ENCODE peak calls at places on chromosomes 3 and 15, in six cellular contexts. E, I, D, W, S and X are unnamed samples.

GRCh38 chr3:8658326-8659212 is 14.0 kb upstream of the SSUH2 start:
- DNase-seq in D (no peak), E (peak), I (peak), S (no peak), W (peak), X (no peak)

GRCh38 chr15:60315878-60316277 is 81.9 kb downstream of the ANXA2 start:
- DNase-seq in I (no peak), D (no peak), E (no peak), S (no peak), W (no peak), X (no peak)

GRCh38 chr15:45168751-45169551 is 18.8 kb downstream of the SHF start:
- DNase-seq in D (no peak), I (no peak), S (no peak), W (no peak), E (no peak), X (no peak)

GRCh38 chr3:27859821-27860220 is 137.7 kb upstream of the EOMES start:
- DNase-seq in I (no peak), D (no peak), E (no peak), S (no peak), W (no peak), X (no peak)

GRCh38 chr3:177468331-177468730 is 271.0 kb upstream of the TBL1XR1 start:
- DNase-seq in D (peak), I (no peak), W (no peak), S (no peak), E (peak), X (peak)

GRCh38 chr3:100265016-100265415 is 4.2 kb downstream of the TBC1D23 start:
- DNase-seq in D (no peak), W (peak), E (no peak), I (no peak), S (no peak), X (no peak)

GRCh38 chr3:158127250-158128219 is 17.6 kb downstream of the RSRC1 start:
- DNase-seq in S (no peak), I (no peak), E (peak), W (peak), D (no peak), X (peak)

GRCh38 chr15:82231842-82232241 is 30.7 kb downstream of the EFL1 start:
- DNase-seq in E (no peak), D (no peak), I (no peak), W (no peak), S (no peak), X (no peak)

GRCh38 chr15:74302821-74303359 is 64.6 kb downstream of the CYP11A1 start:
- DNase-seq in I (peak), W (peak), E (peak), D (no peak), S (peak), X (peak)

GRCh38 chr3:17431477-17432045 is 310.9 kb downstream of the TBC1D5 start:
- DNase-seq in D (no peak), E (peak), I (no peak), S (no peak), W (no peak), X (no peak)

GRCh38 chr3:194586839-194587238 is 46.4 kb downstream of the TMEM44 start:
- DNase-seq in S (no peak), I (no peak), W (peak), D (peak), E (peak), X (peak)

GRCh38 chr15:78672285-78673003 is 31.4 kb upstream of the CHRNB4 start:
- DNase-seq in E (no peak), D (no peak), S (no peak), I (no peak), W (peak), X (no peak)

GRCh38 chr3:102353804-102354203 is 81.0 kb upstream of the ZPLD1 start:
- DNase-seq in W (peak), D (no peak), S (no peak), I (no peak), E (no peak), X (no peak)

DNA sequence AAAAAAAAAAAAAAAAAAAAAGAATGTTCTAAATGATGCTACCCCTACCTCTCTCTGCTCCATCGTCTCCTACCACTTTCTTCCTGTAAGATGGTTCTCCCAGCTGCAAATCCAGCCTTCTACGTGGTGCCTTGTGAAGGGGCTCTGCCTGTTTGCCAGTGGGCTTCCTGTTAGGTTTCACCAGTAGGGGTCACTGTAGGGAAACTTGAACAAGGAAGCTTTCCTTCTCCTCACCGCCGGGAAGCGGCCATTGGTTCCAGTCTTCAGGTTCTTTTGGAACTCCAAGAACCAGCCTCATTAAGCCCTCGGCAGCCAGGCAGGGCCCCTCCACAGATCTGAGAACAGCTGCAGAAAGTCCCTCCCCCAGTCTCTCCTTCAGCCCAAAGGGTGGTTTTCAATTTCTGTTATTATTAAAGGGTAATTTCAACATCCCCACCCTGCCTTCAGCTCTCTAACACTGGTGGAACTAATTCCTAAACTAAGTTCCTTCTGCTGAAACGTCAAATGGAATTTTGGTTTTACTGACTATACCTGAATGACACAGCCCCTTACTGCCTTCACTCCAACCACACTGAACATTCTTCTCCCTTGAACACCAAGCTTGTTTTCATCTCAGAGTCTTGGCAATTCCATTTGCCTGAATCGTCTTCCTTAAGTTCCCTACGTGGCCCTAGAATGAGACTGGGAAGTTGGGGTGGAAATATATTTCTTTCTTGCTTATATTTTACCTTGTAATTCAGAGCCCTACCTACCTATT is 13.5 kb downstream of the MCCC1 start:
- DNase-seq in D (no peak), W (peak), S (peak), E (no peak), I (no peak), X (peak)
- TF ChIP-seq CTCF in D (peak), W (peak), S (peak), E (peak), I (peak), X (peak)

DNA sequence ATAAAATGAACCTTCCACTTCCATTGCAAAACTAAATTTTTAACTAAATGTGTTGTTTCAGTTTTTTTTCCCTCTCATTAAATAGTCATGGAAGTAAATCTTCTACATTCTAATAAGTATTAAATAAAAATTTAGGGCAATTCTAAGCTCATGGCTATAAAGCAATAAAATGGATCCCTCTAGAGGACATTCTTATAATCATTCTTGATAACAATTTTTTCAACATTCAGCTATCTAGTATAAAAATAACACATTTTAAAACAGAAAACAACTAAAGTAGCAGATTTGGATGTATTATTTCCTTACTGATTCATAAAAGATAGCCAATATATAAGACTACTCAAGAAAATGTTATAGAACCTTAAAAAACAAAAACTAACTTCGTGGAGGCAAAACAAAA is 393.1 kb downstream of the PLOD2 start:
- DNase-seq in D (no peak), W (peak), S (no peak), E (peak), I (no peak), X (no peak)
- TF ChIP-seq CTCF in D (peak), W (no peak), S (peak), E (peak), I (no peak), X (peak)

DNA sequence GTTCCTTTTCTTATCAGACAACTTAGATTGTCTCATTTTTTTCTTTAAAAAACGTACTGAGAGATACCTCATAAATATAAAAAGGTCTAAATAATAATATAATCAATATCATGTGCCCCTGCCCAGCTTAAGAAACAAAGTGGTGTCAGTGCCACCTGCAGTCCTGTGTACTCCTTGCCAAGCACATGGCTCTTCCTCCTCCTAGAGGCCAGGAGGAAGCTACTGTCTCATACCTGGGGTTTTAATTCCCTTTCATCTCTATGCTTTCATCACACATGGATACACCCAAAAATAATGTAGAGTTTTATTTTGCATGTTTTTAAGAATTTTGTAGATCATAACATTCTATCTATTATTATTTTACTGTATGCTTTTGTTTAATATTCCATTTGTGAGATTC is 98.6 kb upstream of the C15orf61 start:
- DNase-seq in I (no peak), W (no peak), S (no peak), D (no peak), E (no peak), X (no peak)
- TF ChIP-seq CTCF in I (no peak), W (no peak), S (no peak), D (no peak), E (no peak), X (no peak)

GRCh38 chr15:85718271-85718971 is 76.3 kb downstream of the KLHL25 start:
- DNase-seq in W (no peak), E (no peak), D (no peak), S (no peak), I (no peak), X (no peak)
- TF ChIP-seq CTCF in W (no peak), E (no peak), D (no peak), S (no peak), I (no peak), X (no peak)

GRCh38 chr15:50137893-50138292 is 18.9 kb upstream of the ATP8B4 start:
- DNase-seq in E (no peak), S (no peak), I (no peak), D (no peak), W (no peak), X (peak)
- TF ChIP-seq CTCF in E (peak), S (no peak), I (no peak), D (peak), W (no peak), X (peak)